ENCODE peak calls at places on chromosomes 5 and 9, in eight cellular contexts. V is NCI-H1417 treated with DMSO at 0.1 percent for 48 hours; G is hepatic stellate cell; D is MCF 10A; F is ovary; T is NCI-H774; N is activated CD8-positive, alpha-beta memory T cell treated with anti-CD3 and anti-CD28 coated beads for 48 hours; O is AG08396. J is an unnamed sample.

GRCh38 chr5:40410939-40411635 is 268.6 kb upstream of the PTGER4 start:
- DNase-seq in V (no peak), G (no peak), D (peak), F (no peak), T (no peak), N (no peak), O (no peak), J (no peak)

GRCh38 chr9:29039258-29039657 is 1466.0 kb upstream of the C9orf72 start:
- DNase-seq in V (no peak), G (no peak), D (peak), F (no peak), T (no peak), N (no peak), O (no peak), J (no peak)

GRCh38 chr5:172548311-172548731 is 92.7 kb upstream of the NEURL1B start:
- DNase-seq in V (no peak), G (no peak), D (no peak), F (no peak), T (no peak), N (no peak), O (no peak), J (no peak)

GRCh38 chr5:164809831-164810230 is 1304.4 kb downstream of the MAT2B start:
- DNase-seq in V (no peak), G (no peak), D (no peak), F (no peak), T (no peak), N (no peak), O (no peak), J (no peak)

GRCh38 chr5:157049605-157050004 is 9.3 kb downstream of the HAVCR1 start:
- DNase-seq in V (no peak), G (no peak), D (peak), F (no peak), T (no peak), N (no peak), O (peak), J (no peak)

GRCh38 chr5:86977185-86977584 is 290.5 kb upstream of the RASA1 start:
- DNase-seq in V (no peak), G (no peak), D (no peak), F (no peak), T (no peak), N (no peak), O (no peak), J (no peak)

GRCh38 chr5:127176769-127177168 is 103.5 kb upstream of the C5orf63 start:
- DNase-seq in V (no peak), G (no peak), D (no peak), F (no peak), T (no peak), N (no peak), O (no peak), J (no peak)

GRCh38 chr5:96292582-96293247 is 140.3 kb downstream of the PCSK1 start:
- DNase-seq in V (no peak), G (no peak), D (peak), F (no peak), T (no peak), N (no peak), O (no peak), J (no peak)

GRCh38 chr5:42715791-42716190 is 40.8 kb upstream of the CCDC152 start:
- DNase-seq in V (no peak), G (no peak), D (no peak), F (no peak), T (no peak), N (no peak), O (no peak), J (no peak)

GRCh38 chr5:125103459-125103858 is 357.0 kb upstream of the ZNF608 start:
- DNase-seq in V (no peak), G (no peak), D (no peak), F (no peak), T (no peak), N (no peak), O (no peak), J (no peak)

GRCh38 chr5:61048534-61048933 is 103.5 kb downstream of the NDUFAF2 start:
- DNase-seq in V (no peak), G (peak), D (peak), F (no peak), T (no peak), N (no peak), O (peak), J (no peak)

GRCh38 chr5:3345195-3345594 is 250.4 kb upstream of the IRX1 start:
- DNase-seq in V (no peak), G (no peak), D (no peak), F (no peak), T (no peak), N (no peak), O (no peak), J (peak)

GRCh38 chr5:151805414-151806225 is 33.9 kb downstream of the G3BP1 start:
- DNase-seq in V (no peak), G (no peak), D (peak), F (no peak), T (no peak), N (no peak), O (no peak), J (no peak)

J was measured in sciatic nerve.